ENCODE peak calls at places on chromosomes 12 and 14, in eight cellular contexts. M, V, E, B, X, U, T and R are unnamed samples.

GRCh38 chr12:64193931-64194330 is 28.2 kb downstream of the KICS2 start:
- DNase-seq in B (no peak), T (no peak), M (no peak), U (no peak), V (no peak), X (no peak), E (no peak), R (no peak)

GRCh38 chr12:115998119-115998633 is 279.3 kb downstream of the MED13L start:
- DNase-seq in T (no peak), M (no peak), X (no peak), U (no peak), E (peak; percentile 55), B (no peak), V (no peak), R (peak; percentile 49)

GRCh38 chr14:89041245-89041585 is 216.8 kb downstream of the TTC8 start:
- DNase-seq in U (no peak), M (peak; percentile 20), B (no peak), X (no peak), T (peak; percentile 59), E (no peak), V (no peak), R (no peak)

GRCh38 chr12:104490850-104491249 is 34.1 kb downstream of the CHST11 start:
- DNase-seq in U (no peak), E (no peak), B (no peak), M (no peak), X (no peak), V (no peak), T (no peak), R (no peak)

GRCh38 chr14:72763892-72764291 is 130.0 kb downstream of the DPF3 start:
- DNase-seq in T (no peak), M (no peak), V (no peak), E (no peak), U (no peak), B (no peak), X (no peak), R (no peak)

GRCh38 chr14:89393346-89393745 is 23.7 kb downstream of the FOXN3 start:
- DNase-seq in T (no peak), U (no peak), V (no peak), X (no peak), M (no peak), B (no peak), E (no peak), R (no peak)

GRCh38 chr12:124938606-124939427 is 24.4 kb upstream of the UBC start:
- DNase-seq in M (no peak), B (peak; percentile 51), T (no peak), E (peak; percentile 91), V (no peak), X (no peak), U (no peak), R (peak; percentile 87)

GRCh38 chr12:45615268-45615667 is 114.2 kb upstream of the ARID2 start:
- DNase-seq in E (peak; percentile 86), B (no peak), X (no peak), M (peak; percentile 31), U (no peak), T (no peak), V (no peak), R (peak; percentile 67)

GRCh38 chr14:98808494-98809407 is 463.2 kb downstream of the BCL11B start:
- DNase-seq in T (no peak), M (no peak), U (no peak), V (no peak), X (no peak), E (no peak), B (no peak), R (no peak)

GRCh38 chr12:94405378-94406116 is 54.1 kb downstream of the CEP83 start:
- DNase-seq in T (no peak), U (no peak), V (no peak), X (no peak), E (no peak), M (no peak), B (no peak), R (no peak)

GRCh38 chr14:69056389-69056788 is 77.3 kb upstream of the ACTN1 start:
- DNase-seq in X (no peak), M (no peak), V (no peak), U (no peak), B (no peak), E (no peak), T (no peak), R (peak; percentile 31)

GRCh38 chr14:60161176-60162107 is 3.8 kb downstream of the DHRS7 start:
- DNase-seq in V (no peak), T (no peak), X (no peak), E (peak; percentile 39), M (no peak), B (no peak), U (no peak), R (peak; percentile 82)

GRCh38 chr14:64720190-64720589 is 16.0 kb downstream of the PLEKHG3 start:
- DNase-seq in T (peak; percentile 73), B (no peak), M (peak; percentile 97), X (no peak), E (peak; percentile 21), U (no peak), V (no peak), R (no peak)

GRCh38 chr14:73744874-73745529 is 30.8 kb upstream of the PNMA1 start:
- DNase-seq in B (no peak), T (peak; percentile 88), E (no peak), X (peak; percentile 69), V (no peak), U (no peak), M (no peak), R (no peak)

GRCh38 chr14:93006484-93007128 is 83.7 kb downstream of the CHGA start:
- DNase-seq in M (no peak), E (peak; percentile 28), T (peak; percentile 40), V (no peak), U (no peak), B (no peak), X (no peak), R (peak; percentile 22)

GRCh38 chr12:79388006-79388405 is 302.8 kb downstream of the PAWR start:
- DNase-seq in X (no peak), B (no peak), E (no peak), M (no peak), U (no peak), T (no peak), V (no peak), R (no peak)

GRCh38 chr12:28527631-28528249 is 337.5 kb downstream of the CCDC91 start:
- DNase-seq in U (no peak), V (no peak), X (no peak), B (no peak), E (no peak), T (no peak), M (no peak), R (no peak)

GRCh38 chr12:19643635-19644034 is 204.3 kb downstream of the AEBP2 start:
- DNase-seq in U (no peak), B (no peak), X (no peak), T (no peak), V (no peak), E (peak; percentile 29), M (no peak), R (peak; percentile 44)

GRCh38 chr14:91127411-91127810 is 13.5 kb downstream of the DGLUCY start:
- DNase-seq in E (no peak), V (peak; percentile 81), M (peak; percentile 80), U (no peak), B (no peak), X (peak; percentile 82), T (peak; percentile 80), R (no peak)

GRCh38 chr12:73424484-73424883 is 1113.2 kb upstream of the ATXN7L3B start:
- DNase-seq in M (no peak), V (no peak), E (no peak), T (no peak), X (no peak), B (no peak), U (no peak), R (no peak)

GRCh38 chr14:32370720-32371119 is 41.6 kb downstream of the AKAP6 start:
- DNase-seq in V (no peak), M (no peak), U (no peak), X (no peak), T (no peak), B (no peak), E (peak; percentile 82), R (peak; percentile 59)

GRCh38 chr12:93427779-93428564 is 13.8 kb downstream of the UBE2N start:
- DNase-seq in U (no peak), X (no peak), M (no peak), T (no peak), B (no peak), V (no peak), E (peak; percentile 40), R (peak; percentile 71)

GRCh38 chr12:54749191-54749818 is 101.1 kb upstream of the DCD start:
- DNase-seq in U (peak; percentile 16), T (no peak), M (no peak), E (peak; percentile 49), X (no peak), V (no peak), B (no peak), R (peak; percentile 14)

GRCh38 chr14:53360821-53361220 is 207.7 kb upstream of the DDHD1 start:
- DNase-seq in U (no peak), T (no peak), X (no peak), B (no peak), E (peak; percentile 58), V (no peak), M (no peak), R (no peak)

GRCh38 chr14:43169722-43170121 is 1337.4 kb downstream of the FSCB start:
- DNase-seq in X (no peak), T (no peak), V (no peak), E (no peak), B (no peak), U (no peak), M (no peak), R (no peak)

GRCh38 chr12:101117842-101118241 is 92.2 kb downstream of the SLC5A8 start:
- DNase-seq in T (no peak), V (no peak), X (no peak), E (no peak), M (no peak), B (no peak), U (no peak), R (no peak)

GRCh38 chr12:118981285-118982201 is at the start of gene SRRM4:
- DNase-seq in U (no peak), M (no peak), B (peak; percentile 11), X (peak; percentile 40), T (no peak), V (peak; percentile 96), E (no peak), R (no peak)

GRCh38 chr12:113239288-113239771 is 18.1 kb downstream of the TPCN1 start:
- DNase-seq in U (no peak), M (no peak), E (no peak), B (no peak), T (no peak), V (peak; percentile 48), X (no peak), R (no peak)

GRCh38 chr14:103057372-103058208 is at the start of gene CDC42BPB:
- DNase-seq in X (peak; percentile 92), V (peak; percentile 92), T (peak; percentile 90), E (peak; percentile 87), M (peak; percentile 55), B (peak; percentile 72), U (no peak), R (peak; percentile 91)

GRCh38 chr14:100733152-100733850 is 6.6 kb downstream of the DLK1 start:
- DNase-seq in M (no peak), X (no peak), B (no peak), E (no peak), V (peak; percentile 27), U (no peak), T (no peak), R (no peak)

GRCh38 chr14:104879983-104880565 is 15.0 kb downstream of the CEP170B start:
- DNase-seq in U (no peak), E (no peak), M (no peak), V (peak; percentile 59), B (no peak), T (no peak), X (peak; percentile 45), R (no peak)

GRCh38 chr14:93112891-93113677 is 2.6 kb downstream of the ITPK1 start:
- DNase-seq in E (peak; percentile 83), T (no peak), V (peak; percentile 90), B (peak; percentile 84), X (peak; percentile 85), M (peak; percentile 36), U (peak; percentile 42), R (peak; percentile 85)

GRCh38 chr12:93819048-93819491 is 141.9 kb downstream of the CRADD start:
- DNase-seq in X (no peak), E (no peak), M (no peak), T (peak; percentile 56), B (no peak), U (no peak), V (peak; percentile 85), R (peak; percentile 96)